ENCODE peak calls at places on chromosomes 6 and 20, in four cellular contexts. F, L, X and J are unnamed samples.

GRCh38 chr6:45441811-45442453 is 64.2 kb upstream of the SUPT3H start:
- DNase-seq in F (no peak), X (no peak), L (no peak), J (no peak)

GRCh38 chr6:38827024-38827423 is 111.9 kb downstream of the DNAH8 start:
- DNase-seq in L (no peak), X (no peak), F (no peak), J (no peak)

GRCh38 chr6:37699138-37699766 is 1.6 kb upstream of the MDGA1 start:
- DNase-seq in L (no peak), X (no peak), F (no peak), J (no peak)

GRCh38 chr20:51432875-51433274 is 109.6 kb downstream of the NFATC2 start:
- DNase-seq in X (no peak), L (no peak), F (no peak), J (no peak)

GRCh38 chr6:44685213-44685612 is 297.7 kb downstream of the CDC5L start:
- DNase-seq in X (no peak), L (no peak), F (no peak), J (no peak)

GRCh38 chr6:71502961-71503360 is 214.3 kb downstream of the OGFRL1 start:
- DNase-seq in F (no peak), L (no peak), X (no peak), J (no peak)

GRCh38 chr20:52190437-52191131 is 995 bp downstream of the ZFP64 start:
- DNase-seq in X (peak), L (peak), F (peak), J (peak)

GRCh38 chr6:72624557-72625160 is 2.8 kb downstream of the KCNQ5 start:
- DNase-seq in F (no peak), X (no peak), L (peak), J (peak)

GRCh38 chr6:68427630-68428029 is 207.5 kb upstream of the ADGRB3 start:
- DNase-seq in L (no peak), F (no peak), X (no peak), J (no peak)

GRCh38 chr20:44646641-44647274 is 4.7 kb downstream of the ADA start:
- DNase-seq in L (peak), F (no peak), X (no peak), J (no peak)

GRCh38 chr20:21340991-21341722 is 38.0 kb downstream of the XRN2 start:
- DNase-seq in X (no peak), F (no peak), L (no peak), J (no peak)

GRCh38 chr20:48282591-48283228 is 497.4 kb upstream of the SULF2 start:
- DNase-seq in X (no peak), F (no peak), L (no peak), J (peak)

GRCh38 chr20:64107736-64108457 is 532 bp upstream of the NPBWR2 start:
- DNase-seq in X (no peak), L (no peak), F (peak), J (no peak)

GRCh38 chr6:170404036-170404435 is 97.5 kb downstream of the FAM120B start:
- DNase-seq in L (no peak), X (no peak), F (no peak), J (no peak)

GRCh38 chr6:8556370-8557018 is 121.1 kb upstream of the SLC35B3 start:
- DNase-seq in F (no peak), X (no peak), L (peak), J (no peak)

GRCh38 chr6:104580452-104580851 is 279.3 kb downstream of the HACE1 start:
- DNase-seq in X (no peak), L (no peak), F (no peak), J (no peak)

GRCh38 chr6:143700684-143701342 is 23.0 kb downstream of the PHACTR2 start:
- DNase-seq in L (no peak), F (no peak), X (no peak), J (peak)

GRCh38 chr20:1669304-1669703 is 11.7 kb upstream of the SIRPG start:
- DNase-seq in X (no peak), F (no peak), L (no peak), J (no peak)

GRCh38 chr6:134398453-134398852 is 80.5 kb upstream of the SGK1 start:
- DNase-seq in L (no peak), X (no peak), F (no peak), J (no peak)

GRCh38 chr20:21206571-21206970 is 80.7 kb downstream of the KIZ start:
- DNase-seq in F (no peak), X (no peak), L (no peak), J (no peak)

GRCh38 chr20:14729390-14729789 is 392.0 kb upstream of the FLRT3 start:
- DNase-seq in F (no peak), L (no peak), X (no peak), J (no peak)

GRCh38 chr6:165118736-165119135 is 190.7 kb downstream of the C6orf118 start:
- DNase-seq in X (no peak), F (no peak), L (no peak), J (no peak)

GRCh38 chr6:7237653-7238190 is 75.3 kb downstream of the SSR1 start:
- DNase-seq in L (no peak), F (no peak), X (no peak), J (no peak)

GRCh38 chr20:9256359-9256758 is 187.5 kb downstream of the PLCB4 start:
- DNase-seq in L (no peak), F (no peak), X (no peak), J (no peak)

GRCh38 chr20:51412333-51412761 is 130.2 kb downstream of the NFATC2 start:
- DNase-seq in X (no peak), L (peak), F (peak), J (peak)

GRCh38 chr6:15962449-15962764 is 166.5 kb upstream of the MYLIP start:
- DNase-seq in X (no peak), F (no peak), L (peak), J (no peak)